ENCODE peak calls at places on chromosomes 1 and 21, in four cellular contexts. One of them, this sample, is unnamed. For H3K79me2 and H3K4me1, the result is how much of the 10 kb centered on the place peaks cover.

GRCh38 chr1:3315399-3315798 is 139.1 kb upstream of the ARHGEF16 start:
- DNase-seq in mesendoderm: no peak
- DNase-seq in H9: no peak
- DNase-seq in H1: no peak
- DNase-seq in this sample: no peak

GRCh38 chr21:43321111-43321510 is 105.8 kb downstream of the SIK1 start:
- DNase-seq in mesendoderm: no peak
- DNase-seq in H9: no peak
- DNase-seq in H1: no peak
- DNase-seq in this sample: no peak

GRCh38 chr1:54153548-54154439 is 994 bp upstream of the CDCP2 start:
- DNase-seq in mesendoderm: peak
- DNase-seq in H9: peak
- DNase-seq in H1: no peak
- DNase-seq in this sample: no peak

GRCh38 chr1:69263982-69264381 is 303.7 kb upstream of the LRRC7 start:
- DNase-seq in mesendoderm: no peak
- DNase-seq in H9: no peak
- DNase-seq in H1: no peak
- DNase-seq in this sample: no peak

GRCh38 chr1:180854456-180854855 is 58.2 kb upstream of the KIAA1614 start:
- DNase-seq in mesendoderm: peak
- DNase-seq in H9: no peak
- DNase-seq in H1: no peak
- DNase-seq in this sample: no peak

GRCh38 chr1:63807063-63807462 is 33.2 kb downstream of the ROR1 start:
- DNase-seq in mesendoderm: no peak
- DNase-seq in H9: no peak
- DNase-seq in H1: no peak
- DNase-seq in this sample: no peak

GRCh38 chr21:46454142-46454541 is 4.5 kb upstream of the DIP2A start:
- DNase-seq in mesendoderm: no peak
- DNase-seq in H9: no peak
- DNase-seq in H1: no peak
- DNase-seq in this sample: no peak

GRCh38 chr1:224579526-224579925 is 36.6 kb upstream of the CNIH3 start:
- DNase-seq in mesendoderm: peak
- DNase-seq in H9: no peak
- DNase-seq in H1: no peak
- DNase-seq in this sample: no peak

GRCh38 chr1:98398649-98399048 is 262.9 kb upstream of the SNX7 start:
- DNase-seq in mesendoderm: no peak
- DNase-seq in H9: no peak
- DNase-seq in H1: no peak
- DNase-seq in this sample: no peak

GRCh38 chr21:29245104-29245643 is 53.5 kb upstream of the BACH1 start:
- DNase-seq in mesendoderm: no peak
- DNase-seq in H9: no peak
- DNase-seq in H1: no peak
- DNase-seq in this sample: peak

GRCh38 chr1:154358519-154358918 is 33.2 kb downstream of the ATP8B2 start:
- DNase-seq in mesendoderm: no peak
- DNase-seq in H9: no peak
- DNase-seq in H1: no peak
- DNase-seq in this sample: no peak

GRCh38 chr1:75394386-75395139 is 216.4 kb downstream of the SLC44A5 start:
- DNase-seq in mesendoderm: no peak
- DNase-seq in H9: no peak
- DNase-seq in H1: no peak
- DNase-seq in this sample: no peak

GRCh38 chr1:21914468-21914867 is 22.6 kb downstream of the HSPG2 start:
- DNase-seq in mesendoderm: no peak
- DNase-seq in H9: no peak
- DNase-seq in H1: no peak
- DNase-seq in this sample: no peak

GRCh38 chr1:214103778-214104177 is 116.0 kb downstream of the PROX1 start:
- DNase-seq in mesendoderm: no peak
- DNase-seq in H9: no peak
- DNase-seq in H1: no peak
- DNase-seq in this sample: no peak

GRCh38 chr1:40774266-40774998 is 9.2 kb upstream of the KCNQ4 start:
- DNase-seq in mesendoderm: peak
- DNase-seq in H9: peak
- DNase-seq in H1: peak
- DNase-seq in this sample: peak

GRCh38 chr1:184065559-184065958 is 14.0 kb downstream of the TSEN15 start:
- DNase-seq in mesendoderm: no peak
- DNase-seq in H9: no peak
- DNase-seq in H1: no peak
- DNase-seq in this sample: no peak

GRCh38 chr1:184060316-184060715 is 8.8 kb downstream of the TSEN15 start:
- DNase-seq in mesendoderm: no peak
- DNase-seq in H9: no peak
- DNase-seq in H1: no peak
- DNase-seq in this sample: no peak

GRCh38 chr1:184061396-184062003 is 10.0 kb downstream of the TSEN15 start:
- DNase-seq in mesendoderm: peak
- DNase-seq in H9: no peak
- DNase-seq in H1: no peak
- DNase-seq in this sample: no peak

GRCh38 chr1:184059887-184060286 is 8.4 kb downstream of the TSEN15 start:
- DNase-seq in mesendoderm: no peak
- DNase-seq in H9: no peak
- DNase-seq in H1: no peak
- DNase-seq in this sample: no peak

DNA sequence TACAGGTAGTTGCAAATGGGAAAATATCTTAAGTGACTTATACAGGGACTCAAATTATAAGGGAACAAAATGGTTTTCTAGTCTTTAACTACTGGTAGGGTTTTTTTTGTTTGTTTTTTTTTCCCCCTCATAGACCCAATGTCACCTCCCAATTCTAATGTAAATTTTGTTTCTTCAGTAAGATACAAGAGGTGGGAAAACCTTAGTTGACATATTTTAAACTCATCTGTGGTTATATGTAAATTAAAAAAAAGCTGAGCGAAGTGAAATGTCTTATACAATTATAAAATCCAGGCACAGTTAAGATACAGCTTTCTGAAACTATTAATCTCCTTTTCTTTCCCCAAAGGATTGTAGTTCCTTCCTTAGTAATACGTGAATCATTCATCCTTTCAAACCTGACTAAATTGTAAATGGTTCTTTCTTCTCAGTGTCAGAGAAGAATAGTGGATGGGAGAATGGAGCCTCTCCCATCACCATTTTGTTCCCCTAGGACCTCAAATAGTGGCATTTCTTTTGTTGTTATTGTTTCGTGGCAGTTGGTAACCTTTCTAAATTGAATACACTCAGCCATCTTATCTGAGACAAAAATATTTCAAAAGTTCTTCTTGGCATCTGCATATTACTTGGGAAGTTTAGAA is 11.2 kb downstream of the TSEN15 start:
- DNase-seq in mesendoderm: no peak
- DNase-seq in H9: no peak
- DNase-seq in H1: no peak
- DNase-seq in this sample: no peak
- H3K23ac ChIP-seq in mesendoderm: no peak
- H3K23ac ChIP-seq in H9: no peak
- H3K23ac ChIP-seq in H1: no peak
- H3K23ac ChIP-seq in this sample: no peak

GRCh38 chr1:212518188-212518951 is 85.7 kb downstream of the NENF start:
- DNase-seq in mesendoderm: peak
- DNase-seq in H9: no peak
- DNase-seq in H1: no peak
- DNase-seq in this sample: no peak
- H3K79me2 ChIP-seq in mesendoderm: under half
- H3K79me2 ChIP-seq in H9: under half
- H3K79me2 ChIP-seq in H1: under half
- H3K79me2 ChIP-seq in this sample: under half

DNA sequence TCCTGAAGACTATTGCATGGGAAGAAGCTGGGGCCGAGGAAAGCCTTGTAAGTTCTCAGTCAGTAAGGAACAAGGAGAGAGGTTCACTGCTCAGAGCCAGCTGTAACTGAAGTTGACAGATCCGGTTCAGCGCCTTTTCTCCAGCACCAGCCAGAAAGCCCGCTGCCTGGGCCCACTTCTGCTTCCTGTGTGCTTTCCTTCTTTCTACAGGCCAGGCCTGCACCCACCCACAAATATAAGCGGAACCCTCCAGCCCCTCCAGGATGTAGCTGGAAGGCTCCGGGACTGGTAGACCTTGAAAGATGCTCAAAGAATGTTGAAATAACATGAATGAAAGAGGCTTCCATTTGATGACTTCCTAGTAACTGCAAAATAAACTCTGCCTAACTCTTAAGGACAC is 38.8 kb downstream of the PARP1 start:
- DNase-seq in mesendoderm: no peak
- DNase-seq in H9: no peak
- DNase-seq in H1: no peak
- DNase-seq in this sample: no peak
- H3K4me1 ChIP-seq in mesendoderm: under half
- H3K4me1 ChIP-seq in H9: under half
- H3K4me1 ChIP-seq in H1: under half
- H3K4me1 ChIP-seq in this sample: under half

GRCh38 chr1:166914111-166914510 is 38.0 kb upstream of the TADA1 start:
- DNase-seq in mesendoderm: no peak
- DNase-seq in H9: no peak
- DNase-seq in H1: no peak
- DNase-seq in this sample: peak
- H3K23ac ChIP-seq in mesendoderm: no peak
- H3K23ac ChIP-seq in H9: no peak
- H3K23ac ChIP-seq in H1: no peak
- H3K23ac ChIP-seq in this sample: no peak

GRCh38 chr1:208198271-208198670 is 45.9 kb downstream of the PLXNA2 start:
- DNase-seq in mesendoderm: no peak
- DNase-seq in H9: no peak
- DNase-seq in H1: no peak
- DNase-seq in this sample: no peak

GRCh38 chr1:208192989-208193388 is 51.2 kb downstream of the PLXNA2 start:
- DNase-seq in mesendoderm: no peak
- DNase-seq in H9: no peak
- DNase-seq in H1: no peak
- DNase-seq in this sample: no peak

GRCh38 chr1:208190784-208191183 is 53.4 kb downstream of the PLXNA2 start:
- DNase-seq in mesendoderm: no peak
- DNase-seq in H9: no peak
- DNase-seq in H1: no peak
- DNase-seq in this sample: no peak

GRCh38 chr1:208200116-208200515 is 44.1 kb downstream of the PLXNA2 start:
- DNase-seq in mesendoderm: no peak
- DNase-seq in H9: no peak
- DNase-seq in H1: no peak
- DNase-seq in this sample: no peak

DNA sequence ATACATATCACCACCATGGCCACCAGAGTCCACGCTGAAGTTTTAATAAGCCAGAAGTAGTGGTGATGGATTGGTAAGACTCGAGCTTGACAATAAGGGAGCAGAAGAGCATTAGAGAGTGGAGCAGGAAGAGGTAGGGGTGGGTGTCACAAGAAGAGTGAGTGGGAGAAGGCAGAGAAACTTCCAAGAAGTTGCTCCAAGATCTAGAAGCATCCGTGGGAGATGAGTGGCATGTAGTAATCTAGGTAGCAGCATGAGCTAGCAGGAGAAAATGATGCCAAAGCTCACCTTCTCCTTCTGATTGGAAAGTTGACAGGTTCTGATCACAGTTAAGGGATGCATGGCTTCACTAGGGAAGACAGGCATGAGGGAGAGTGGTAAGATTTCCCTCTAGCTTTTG is 49.2 kb downstream of the PLXNA2 start:
- DNase-seq in mesendoderm: no peak
- DNase-seq in H9: no peak
- DNase-seq in H1: no peak
- DNase-seq in this sample: no peak
- H3K79me2 ChIP-seq in mesendoderm: under half
- H3K79me2 ChIP-seq in H9: under half
- H3K79me2 ChIP-seq in H1: under half
- H3K79me2 ChIP-seq in this sample: under half

GRCh38 chr1:8361198-8361849 is 43.4 kb downstream of the SLC45A1 start:
- DNase-seq in mesendoderm: no peak
- DNase-seq in H9: no peak
- DNase-seq in H1: no peak
- DNase-seq in this sample: no peak
- H3K4me1 ChIP-seq in mesendoderm: under half
- H3K4me1 ChIP-seq in H9: under half
- H3K4me1 ChIP-seq in H1: under half
- H3K4me1 ChIP-seq in this sample: under half

This sample was measured in trophoblast cell.